ENCODE peak calls at places on chromosome 11, in seven cellular contexts. B, A, X, W, H, M and I are unnamed samples.

GRCh38 chr11:111759375-111759774 is 6.8 kb downstream of the PPP2R1B start:
- DNase-seq in B (no peak), A (no peak), X (no peak), W (no peak), H (no peak), M (no peak), I (no peak)

GRCh38 chr11:120335928-120336640 is at the start of gene ARHGEF12:
- DNase-seq in B (peak), A (peak), X (peak), W (peak), H (peak), M (peak), I (peak)

GRCh38 chr11:58286249-58286648 is 18.2 kb upstream of the OR10W1 start:
- DNase-seq in B (peak), A (peak), X (no peak), W (peak), H (peak), M (peak), I (peak)

GRCh38 chr11:1436468-1437030 is 46.8 kb downstream of the BRSK2 start:
- DNase-seq in B (no peak), A (no peak), X (no peak), W (no peak), H (no peak), M (peak), I (no peak)

GRCh38 chr11:130220311-130221030 is 60.9 kb downstream of the ST14 start:
- DNase-seq in B (no peak), A (no peak), X (no peak), W (no peak), H (no peak), M (no peak), I (no peak)

GRCh38 chr11:21104641-21105040 is 435.3 kb downstream of the NELL1 start:
- DNase-seq in B (no peak), A (no peak), X (no peak), W (peak), H (no peak), M (no peak), I (no peak)

GRCh38 chr11:1892116-1892515 is 421 bp upstream of the PRR33 start:
- DNase-seq in B (no peak), A (no peak), X (no peak), W (no peak), H (no peak), M (no peak), I (no peak)

GRCh38 chr11:15884792-15885540 is 471.4 kb downstream of the SOX6 start:
- DNase-seq in B (no peak), A (no peak), X (no peak), W (no peak), H (peak), M (peak), I (no peak)

GRCh38 chr11:125720781-125721180 is 25.3 kb upstream of the PATE1 start:
- DNase-seq in B (no peak), A (no peak), X (no peak), W (no peak), H (no peak), M (no peak), I (no peak)

GRCh38 chr11:57456960-57457642 is 3.2 kb upstream of the RTN4RL2 start:
- DNase-seq in B (peak), A (peak), X (no peak), W (peak), H (peak), M (peak), I (peak)

GRCh38 chr11:10139656-10140055 is 154.4 kb downstream of the SBF2 start:
- DNase-seq in B (peak), A (no peak), X (no peak), W (no peak), H (peak), M (no peak), I (no peak)

GRCh38 chr11:10150800-10151199 is 143.2 kb downstream of the SBF2 start:
- DNase-seq in B (no peak), A (no peak), X (no peak), W (no peak), H (no peak), M (no peak), I (no peak)

GRCh38 chr11:10147195-10147594 is 146.8 kb downstream of the SBF2 start:
- DNase-seq in B (no peak), A (no peak), X (no peak), W (no peak), H (no peak), M (no peak), I (no peak)

GRCh38 chr11:10149553-10149952 is 144.5 kb downstream of the SBF2 start:
- DNase-seq in B (no peak), A (no peak), X (no peak), W (no peak), H (no peak), M (no peak), I (no peak)

GRCh38 chr11:10144954-10145353 is 149.1 kb downstream of the SBF2 start:
- DNase-seq in B (no peak), A (no peak), X (no peak), W (no peak), H (no peak), M (no peak), I (no peak)
- H2BK120ac ChIP-seq in B (no peak), A (no peak), X (no peak), W (no peak), H (no peak), M (no peak), I (no peak)

DNA sequence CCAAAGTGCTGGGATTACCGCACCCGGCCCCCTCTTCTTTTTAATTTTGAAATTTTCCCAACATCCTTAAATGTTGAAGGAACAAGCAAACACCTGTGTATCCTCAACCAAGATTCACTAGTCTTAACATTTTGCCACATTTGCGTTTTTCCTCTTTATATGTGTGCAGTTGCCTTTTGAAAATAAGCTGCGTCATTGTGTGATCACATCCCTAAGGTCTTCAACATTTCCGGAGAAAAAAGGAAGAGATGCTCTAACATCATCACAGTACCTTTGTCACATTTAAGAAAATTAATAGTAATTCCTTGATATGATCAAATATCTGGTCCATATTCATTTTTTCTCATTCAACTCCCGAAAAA is 7.5 kb downstream of the FADS2 start:
- DNase-seq in B (no peak), A (no peak), X (no peak), W (no peak), H (no peak), M (no peak), I (no peak)
- H3K27ac ChIP-seq in B (no peak), A (no peak), X (no peak), W (no peak), H (no peak), M (no peak), I (no peak)

GRCh38 chr11:115081972-115082371 is 403.6 kb downstream of the NXPE2 start:
- DNase-seq in B (no peak), A (no peak), X (no peak), W (peak), H (no peak), M (no peak), I (no peak)
- H4K8ac ChIP-seq in B (no peak), A (no peak), X (no peak), W (no peak), H (no peak), M (no peak), I (no peak)

DNA sequence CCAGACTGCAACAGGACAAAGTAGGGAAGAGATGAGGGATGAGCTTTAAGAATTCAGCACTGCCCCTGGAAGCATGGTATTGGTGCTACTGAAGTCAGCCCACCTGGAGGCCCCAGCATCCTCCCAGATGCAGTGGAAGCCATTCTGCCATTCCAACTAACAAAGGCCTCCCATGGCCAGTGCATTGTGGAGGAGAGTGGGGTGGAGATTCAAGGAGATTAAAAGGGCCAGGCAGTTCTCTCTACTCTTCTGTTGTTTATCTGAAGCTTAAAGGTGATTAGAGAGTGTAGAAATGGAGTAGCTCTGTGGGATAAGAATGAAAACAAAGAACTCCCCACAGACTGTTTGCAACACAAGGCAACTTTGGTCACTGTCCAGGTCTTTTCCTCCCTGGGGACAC is 24.1 kb upstream of the TSKU start:
- DNase-seq in B (no peak), A (no peak), X (no peak), W (no peak), H (no peak), M (peak), I (no peak)
- H2BK120ac ChIP-seq in B (no peak), A (no peak), X (no peak), W (no peak), H (no peak), M (no peak), I (no peak)

DNA sequence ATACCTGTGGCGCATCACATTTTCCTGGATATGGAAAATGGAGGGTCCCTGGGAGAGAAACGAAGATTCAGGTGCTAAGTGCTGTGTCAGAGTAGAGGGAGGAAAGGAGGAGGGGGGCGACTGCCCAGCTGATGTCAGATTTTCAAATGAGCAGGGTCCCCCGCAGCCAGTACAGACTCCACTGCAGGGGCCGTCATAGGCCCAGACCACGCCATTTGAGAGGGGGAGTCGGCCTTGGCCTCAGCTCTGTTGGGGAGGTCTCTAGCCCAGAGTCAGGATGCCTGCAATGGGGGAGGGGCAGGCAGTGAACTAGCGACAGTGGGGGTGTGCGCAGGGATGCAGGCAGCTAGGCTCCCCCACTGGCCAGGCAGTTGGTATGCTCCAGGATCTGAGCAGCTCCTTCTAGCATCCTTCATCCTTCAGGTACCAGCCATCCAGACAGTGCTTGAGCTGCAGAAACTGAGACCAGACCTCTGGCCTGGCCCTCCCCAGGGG is at the start of the genes BSCL2 and GNG3:
- DNase-seq in B (no peak), A (peak), X (peak), W (no peak), H (no peak), M (peak), I (peak)
- H3K27ac ChIP-seq in B (peak), A (peak), X (peak), W (peak), H (peak), M (peak), I (no peak)

GRCh38 chr11:79906189-79906588 is 465.4 kb upstream of the TENM4 start:
- DNase-seq in B (no peak), A (no peak), X (no peak), W (no peak), H (no peak), M (no peak), I (no peak)
- H4K8ac ChIP-seq in B (no peak), A (no peak), X (no peak), W (no peak), H (no peak), M (no peak), I (no peak)

DNA sequence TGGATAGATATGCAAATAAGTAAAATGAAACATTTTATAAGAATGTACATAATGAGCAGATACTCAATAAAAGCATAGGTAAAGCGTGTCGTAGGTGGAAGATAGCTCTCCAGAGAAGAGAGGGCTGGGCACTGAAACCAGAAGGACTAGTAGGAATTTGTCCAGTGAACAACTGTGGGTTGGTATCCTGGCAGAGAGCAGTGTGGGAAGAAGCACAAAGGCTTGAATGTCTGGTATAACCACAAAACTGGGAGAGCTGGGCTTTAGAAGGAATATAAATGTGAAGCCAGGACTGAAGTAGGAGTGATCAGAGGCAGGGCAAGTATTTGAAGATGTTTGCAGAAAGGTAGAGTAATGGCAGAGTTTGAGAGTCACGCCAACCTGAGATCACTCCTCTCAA is 33.1 kb upstream of the CARD16 start:
- DNase-seq in B (no peak), A (no peak), X (no peak), W (no peak), H (no peak), M (no peak), I (no peak)
- H2BK120ac ChIP-seq in B (no peak), A (no peak), X (no peak), W (no peak), H (no peak), M (no peak), I (no peak)